ENCODE peak calls at places on chromosomes 3 and 15, in five cellular contexts. One of them, this sample, is unnamed.

GRCh38 chr3:115671761-115672455 is 48.6 kb downstream of the GAP43 start:
- DNase-seq in NCI-H146: no peak
- DNase-seq in head of caudate nucleus: no peak
- DNase-seq in AG08396: no peak
- DNase-seq in RCC 7860: no peak
- DNase-seq in this sample: no peak

GRCh38 chr3:108036984-108037741 is 53.7 kb downstream of the CD47 start:
- DNase-seq in NCI-H146: no peak
- DNase-seq in head of caudate nucleus: no peak
- DNase-seq in AG08396: peak
- DNase-seq in RCC 7860: no peak
- DNase-seq in this sample: no peak

GRCh38 chr3:47017504-47018268 is 38.2 kb downstream of the NBEAL2 start:
- DNase-seq in NCI-H146: no peak
- DNase-seq in head of caudate nucleus: no peak
- DNase-seq in AG08396: no peak
- DNase-seq in RCC 7860: peak
- DNase-seq in this sample: no peak

GRCh38 chr15:59904450-59904979 is 99.6 kb upstream of the FOXB1 start:
- DNase-seq in NCI-H146: no peak
- DNase-seq in head of caudate nucleus: no peak
- DNase-seq in AG08396: no peak
- DNase-seq in RCC 7860: no peak
- DNase-seq in this sample: no peak

GRCh38 chr15:97968380-97968779 is 7.9 kb downstream of the ARRDC4 start:
- DNase-seq in NCI-H146: no peak
- DNase-seq in head of caudate nucleus: no peak
- DNase-seq in AG08396: peak
- DNase-seq in RCC 7860: no peak
- DNase-seq in this sample: no peak

GRCh38 chr3:32405155-32405554 is 13.5 kb downstream of the CMTM7 start:
- DNase-seq in NCI-H146: no peak
- DNase-seq in head of caudate nucleus: no peak
- DNase-seq in AG08396: no peak
- DNase-seq in RCC 7860: no peak
- DNase-seq in this sample: no peak

GRCh38 chr3:111794701-111795100 is 64.4 kb upstream of the PHLDB2 start:
- DNase-seq in NCI-H146: no peak
- DNase-seq in head of caudate nucleus: no peak
- DNase-seq in AG08396: no peak
- DNase-seq in RCC 7860: no peak
- DNase-seq in this sample: no peak

GRCh38 chr3:66378256-66378655 is 122.6 kb downstream of the LRIG1 start:
- DNase-seq in NCI-H146: peak
- DNase-seq in head of caudate nucleus: no peak
- DNase-seq in AG08396: no peak
- DNase-seq in RCC 7860: no peak
- DNase-seq in this sample: no peak

GRCh38 chr3:71142440-71143161 is 440.9 kb downstream of the FOXP1 start:
- DNase-seq in NCI-H146: peak
- DNase-seq in head of caudate nucleus: no peak
- DNase-seq in AG08396: no peak
- DNase-seq in RCC 7860: no peak
- DNase-seq in this sample: peak

GRCh38 chr15:38683382-38684242 is 119.0 kb upstream of the RASGRP1 start:
- DNase-seq in NCI-H146: peak
- DNase-seq in head of caudate nucleus: peak
- DNase-seq in AG08396: peak
- DNase-seq in RCC 7860: peak
- DNase-seq in this sample: peak

GRCh38 chr3:185858502-185859225 is 33.8 kb upstream of the IGF2BP2 start:
- DNase-seq in NCI-H146: no peak
- DNase-seq in head of caudate nucleus: no peak
- DNase-seq in AG08396: no peak
- DNase-seq in RCC 7860: no peak
- DNase-seq in this sample: no peak

GRCh38 chr3:9278498-9278897 is 29.1 kb upstream of the SRGAP3 start:
- DNase-seq in NCI-H146: no peak
- DNase-seq in head of caudate nucleus: no peak
- DNase-seq in AG08396: no peak
- DNase-seq in RCC 7860: no peak
- DNase-seq in this sample: no peak

GRCh38 chr15:70856884-70857546 is 3.1 kb upstream of the LARP6 start:
- DNase-seq in NCI-H146: no peak
- DNase-seq in head of caudate nucleus: peak
- DNase-seq in AG08396: peak
- DNase-seq in RCC 7860: peak
- DNase-seq in this sample: peak

GRCh38 chr3:135528638-135529037 is 436.9 kb upstream of the PPP2R3A start:
- DNase-seq in NCI-H146: peak
- DNase-seq in head of caudate nucleus: no peak
- DNase-seq in AG08396: no peak
- DNase-seq in RCC 7860: no peak
- DNase-seq in this sample: no peak

GRCh38 chr15:65870889-65871533 is 1.7 kb downstream of the RAB11A start:
- DNase-seq in NCI-H146: no peak
- DNase-seq in head of caudate nucleus: no peak
- DNase-seq in AG08396: peak
- DNase-seq in RCC 7860: peak
- DNase-seq in this sample: peak

GRCh38 chr15:74620636-74621545 is 5.3 kb downstream of the CLK3 start:
- DNase-seq in NCI-H146: peak
- DNase-seq in head of caudate nucleus: peak
- DNase-seq in AG08396: peak
- DNase-seq in RCC 7860: peak
- DNase-seq in this sample: peak

This sample was measured in Caki2.